ENCODE peak calls at places on chromosomes 16 and 17, in five cellular contexts. H, I, A, E and P are unnamed samples.

GRCh38 chr16:87829123-87829980 is 40.0 kb downstream of the SLC7A5 start:
- DNase-seq in H (no peak), A (no peak), I (no peak), E (no peak), P (no peak)

GRCh38 chr16:4089811-4090293 is 26.4 kb downstream of the ADCY9 start:
- DNase-seq in I (no peak), H (no peak), E (no peak), A (no peak), P (no peak)

GRCh38 chr17:304461-304860 is 48.1 kb downstream of the RPH3AL start:
- DNase-seq in A (no peak), E (no peak), H (peak), I (no peak), P (no peak)

GRCh38 chr17:82399030-82399429 is 19.1 kb upstream of the HEXD start:
- DNase-seq in A (peak), H (no peak), I (peak), E (no peak), P (no peak)

GRCh38 chr17:12406623-12407228 is 259.0 kb upstream of the MYOCD start:
- DNase-seq in E (no peak), I (peak), A (no peak), H (no peak), P (no peak)

GRCh38 chr16:89448656-89449055 is 41.7 kb downstream of the ANKRD11 start:
- DNase-seq in I (no peak), H (no peak), A (no peak), E (no peak), P (no peak)

GRCh38 chr17:14201595-14201994 is 35.1 kb downstream of the CDRT15 start:
- DNase-seq in H (no peak), A (no peak), E (no peak), I (no peak), P (peak)

GRCh38 chr17:82929676-82930042 is 89.8 kb upstream of the ZNF750 start:
- DNase-seq in H (no peak), A (no peak), I (no peak), E (no peak), P (no peak)

GRCh38 chr17:66633322-66633965 is 201.5 kb upstream of the CACNG5 start:
- DNase-seq in I (no peak), A (peak), E (peak), H (no peak), P (peak)

GRCh38 chr16:50719401-50720337 is 22.2 kb upstream of the CYLD start:
- DNase-seq in H (peak), E (no peak), I (no peak), A (no peak), P (peak)

GRCh38 chr17:40129498-40129897 is 7.7 kb downstream of the MSL1 start:
- DNase-seq in H (no peak), E (no peak), I (no peak), A (no peak), P (no peak)

GRCh38 chr16:27436065-27436464 is 34.1 kb downstream of the IL21R start:
- DNase-seq in A (no peak), H (no peak), E (no peak), I (no peak), P (peak)

GRCh38 chr16:69865701-69866100 is 85.4 kb upstream of the CLEC18A start:
- DNase-seq in I (peak), A (peak), E (no peak), H (no peak), P (no peak)

GRCh38 chr16:2090481-2090797 is 42.7 kb downstream of the TSC2 start:
- DNase-seq in E (no peak), A (no peak), H (no peak), I (no peak), P (no peak)

GRCh38 chr16:88369447-88370008 is 13.2 kb upstream of the ZNF469 start:
- DNase-seq in I (no peak), H (no peak), E (no peak), A (no peak), P (no peak)

GRCh38 chr17:81821603-81822311 is 11.3 kb downstream of the MCRIP1 start:
- DNase-seq in I (peak), A (peak), H (peak), E (no peak), P (peak)

GRCh38 chr16:53502331-53503269 is at the start of gene AKTIP:
- DNase-seq in H (peak), E (peak), I (peak), A (peak), P (peak)

GRCh38 chr17:82022310-82022980 is at the start of gene CENPX:
- DNase-seq in H (no peak), I (no peak), A (no peak), E (no peak), P (no peak)

GRCh38 chr16:9042943-9043680 is 48.3 kb upstream of the HAPSTR1 start:
- DNase-seq in H (no peak), E (no peak), I (peak), A (peak), P (no peak)

GRCh38 chr16:619476-620100 is 11.2 kb upstream of the WFIKKN1 start:
- DNase-seq in E (no peak), A (no peak), I (no peak), H (no peak), P (no peak)

GRCh38 chr16:14286381-14287230 is 215.5 kb downstream of the MRTFB start:
- DNase-seq in I (no peak), H (peak), E (peak), A (no peak), P (peak)

GRCh38 chr17:49359990-49360795 is 1.9 kb downstream of the ZNF652 start:
- DNase-seq in H (no peak), E (peak), I (no peak), A (peak), P (peak)

GRCh38 chr17:49850772-49851386 is 3.0 kb upstream of the TAC4 start:
- DNase-seq in E (no peak), I (no peak), H (no peak), A (no peak), P (peak)

GRCh38 chr16:46691720-46692119 is 2.3 kb downstream of the ORC6 start:
- DNase-seq in A (peak), E (peak), I (no peak), H (no peak), P (no peak)

GRCh38 chr17:2964370-2964769 is 99.0 kb downstream of the OR1D5 start:
- DNase-seq in I (no peak), E (no peak), A (no peak), H (no peak), P (no peak)

GRCh38 chr17:50830994-50831393 is 4.4 kb upstream of the WFIKKN2 start:
- DNase-seq in I (no peak), E (no peak), A (no peak), H (peak), P (no peak)

GRCh38 chr16:87236516-87237115 is 80.6 kb downstream of the C16orf95 start:
- DNase-seq in I (no peak), E (no peak), A (no peak), H (no peak), P (no peak)

GRCh38 chr16:66272461-66272860 is 94.0 kb upstream of the CDH5 start:
- DNase-seq in H (no peak), E (no peak), I (no peak), A (no peak), P (no peak)

GRCh38 chr16:58409316-58409973 is 17.2 kb downstream of the GINS3 start:
- DNase-seq in I (peak), A (peak), E (no peak), H (no peak), P (no peak)

GRCh38 chr17:75832164-75832651 is 12.0 kb downstream of the UNC13D start:
- DNase-seq in I (peak), H (no peak), A (peak), E (no peak), P (peak)

GRCh38 chr17:11293480-11293879 is 52.5 kb downstream of the SHISA6 start:
- DNase-seq in I (no peak), A (no peak), E (no peak), H (no peak), P (no peak)

GRCh38 chr16:74949309-74949708 is 35.6 kb downstream of the WDR59 start:
- DNase-seq in E (no peak), A (no peak), I (no peak), H (no peak), P (no peak)

GRCh38 chr16:16185095-16185494 is 38.2 kb downstream of the ABCC6 start:
- DNase-seq in E (no peak), A (no peak), H (no peak), I (no peak), P (no peak)

GRCh38 chr16:16184594-16184993 is 38.7 kb downstream of the ABCC6 start:
- DNase-seq in I (no peak), A (no peak), H (no peak), E (no peak), P (no peak)

GRCh38 chr16:16186820-16187219 is 36.5 kb downstream of the ABCC6 start:
- DNase-seq in E (no peak), H (no peak), I (no peak), A (no peak), P (no peak)

GRCh38 chr16:16182918-16183317 is 40.4 kb downstream of the ABCC6 start:
- DNase-seq in E (no peak), I (no peak), H (no peak), A (no peak), P (no peak)

GRCh38 chr16:16183562-16183961 is 39.7 kb downstream of the ABCC6 start:
- DNase-seq in E (no peak), I (no peak), H (peak), A (no peak), P (no peak)
- TF ChIP-seq CTCF in E (peak), I (peak), H (no peak), A (no peak), P (peak)

DNA sequence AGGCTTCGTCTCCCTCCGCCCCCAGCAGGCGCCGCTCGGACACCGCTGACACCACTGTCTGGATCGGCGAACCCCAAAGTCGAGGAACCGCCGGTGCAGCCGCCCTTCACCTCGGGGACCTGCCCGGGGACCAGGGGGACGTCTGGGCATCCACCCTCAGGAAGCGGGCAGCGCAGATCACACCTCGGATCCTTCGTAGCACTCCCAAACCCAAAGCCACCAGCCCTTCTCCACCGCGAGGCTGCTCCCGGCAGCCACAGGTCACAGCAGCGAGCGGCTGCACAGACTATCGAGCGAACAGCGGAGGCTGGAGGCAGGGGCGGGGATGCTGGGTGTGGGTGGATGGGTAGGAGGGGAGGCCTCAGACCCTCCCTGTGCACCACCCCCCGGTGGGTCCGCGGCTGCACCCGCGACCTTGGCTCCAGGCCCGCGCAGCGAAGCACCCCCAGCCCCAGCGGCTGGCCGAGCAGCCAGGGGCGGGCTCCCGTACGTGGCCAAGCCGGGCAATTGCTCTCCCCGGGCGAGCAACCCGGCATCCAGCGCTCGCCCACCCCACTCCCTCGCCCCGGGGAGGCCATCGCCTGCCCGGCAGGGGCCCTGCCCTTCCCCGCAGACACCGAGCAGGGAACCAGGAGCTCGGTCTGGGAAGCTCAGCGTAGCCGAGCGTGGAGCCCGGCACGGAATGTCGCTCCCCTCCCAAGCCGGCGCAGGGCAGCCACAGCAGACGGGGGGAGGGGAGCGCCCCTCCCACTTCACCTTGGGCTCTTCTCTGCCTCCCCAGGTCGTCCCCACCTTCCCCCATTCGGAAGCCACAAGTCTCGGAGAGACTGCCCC is 1.0 kb downstream of the SDK2 start:
- DNase-seq in H (peak), A (no peak), I (no peak), E (no peak), P (peak)
- TF ChIP-seq CTCF in H (no peak), A (no peak), I (no peak), E (peak), P (no peak)

GRCh38 chr17:79838541-79839274 is 532 bp downstream of the CBX4 start:
- DNase-seq in E (peak), I (peak), H (peak), A (peak), P (peak)

GRCh38 chr17:79835470-79835899 is 3.8 kb downstream of the CBX4 start:
- DNase-seq in I (no peak), H (peak), E (no peak), A (no peak), P (no peak)

GRCh38 chr17:79835953-79836951 is 3.0 kb downstream of the CBX4 start:
- DNase-seq in I (no peak), H (peak), E (no peak), A (no peak), P (peak)

GRCh38 chr17:79837888-79838540 is 1.2 kb downstream of the CBX4 start:
- DNase-seq in A (no peak), I (no peak), H (no peak), E (peak), P (peak)

DNA sequence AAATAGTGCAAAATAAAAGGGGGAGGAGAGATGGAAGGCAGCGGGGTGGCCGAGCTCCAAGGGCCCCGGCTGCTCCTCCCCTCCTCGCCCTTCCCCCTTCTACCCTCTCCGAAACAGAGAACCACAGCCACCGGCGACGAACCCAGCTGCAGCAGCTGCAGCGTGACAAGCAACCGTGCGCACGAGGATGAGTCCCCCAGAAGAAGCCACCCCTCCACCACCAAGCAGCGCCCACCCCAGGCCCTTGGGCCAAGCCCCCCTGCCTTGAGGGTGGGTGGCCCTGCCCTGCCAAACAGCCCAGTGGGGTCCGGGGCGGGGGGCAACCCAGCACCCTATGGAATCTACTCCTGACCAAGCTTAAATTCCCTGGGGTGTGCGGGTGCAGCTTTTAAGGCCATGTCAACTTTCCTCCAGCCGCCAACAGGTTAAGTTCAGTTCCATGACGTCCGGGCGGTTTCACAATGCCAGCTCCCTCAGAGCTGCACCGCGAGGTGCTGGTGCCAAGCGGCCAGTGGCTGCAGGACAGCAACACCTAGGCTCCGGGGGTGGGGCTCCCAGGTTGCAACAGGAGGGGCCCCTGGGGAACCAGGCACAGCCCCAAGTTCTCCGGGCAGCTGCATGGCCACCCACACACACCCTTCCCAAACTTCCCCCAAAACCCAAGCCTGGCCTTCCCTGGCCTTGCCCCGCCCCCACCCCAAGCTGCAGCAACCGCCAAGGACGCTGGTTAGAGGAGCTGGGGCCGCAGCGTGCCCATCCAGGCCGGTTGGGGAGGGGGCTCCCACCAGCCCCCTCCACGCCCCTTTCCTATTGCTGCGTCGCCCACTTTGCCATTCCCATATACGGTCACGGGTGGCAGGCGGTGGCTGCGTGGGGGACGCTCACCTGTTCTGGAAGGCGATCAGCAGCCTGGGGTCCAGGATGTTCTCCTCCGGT is 2.0 kb downstream of the CBX4 start:
- DNase-seq in A (peak), H (peak), I (no peak), E (peak), P (peak)
- TF ChIP-seq CTCF in A (peak), H (no peak), I (no peak), E (no peak), P (no peak)

DNA sequence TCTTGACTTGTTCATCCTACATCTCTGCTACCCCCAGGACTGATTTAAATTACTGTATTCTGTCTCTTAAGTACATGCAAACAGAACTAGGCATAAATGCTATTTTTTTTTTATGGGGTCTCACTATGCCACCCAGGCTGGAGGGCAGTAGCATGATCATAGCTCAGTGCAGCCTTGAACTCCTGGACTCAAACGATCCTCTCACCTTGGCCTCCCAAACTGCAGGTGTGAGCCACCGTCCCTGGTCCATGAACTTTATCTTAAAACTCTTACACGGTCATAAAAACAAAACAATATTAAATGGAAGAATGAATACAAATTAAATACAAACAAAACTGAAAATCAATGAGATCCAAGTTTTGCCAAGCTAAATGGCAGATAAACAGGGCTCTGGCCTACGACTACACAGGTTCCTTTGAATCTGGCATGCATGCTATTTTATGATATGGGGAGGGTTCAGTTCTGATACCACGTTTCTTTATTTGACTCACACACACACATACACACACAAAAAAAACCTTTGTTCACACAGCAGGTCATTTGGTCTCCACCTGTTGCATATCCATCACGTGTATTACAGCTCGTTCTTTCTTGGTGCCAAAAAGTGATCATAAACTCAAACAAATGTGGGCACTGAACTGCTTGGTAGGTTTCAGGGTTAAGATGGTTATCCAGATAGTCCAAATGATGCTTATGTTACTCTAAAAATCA is 1.1 kb upstream of the PKD1L3 start:
- DNase-seq in E (no peak), A (no peak), I (no peak), H (no peak), P (no peak)
- TF ChIP-seq CTCF in E (no peak), A (no peak), I (no peak), H (no peak), P (no peak)

GRCh38 chr16:22188595-22189442 is 17.3 kb upstream of the EEF2K start:
- DNase-seq in H (peak), E (peak), A (peak), I (peak), P (peak)

GRCh38 chr16:22183901-22184614 is 21.8 kb downstream of the SDR42E2 start:
- DNase-seq in H (peak), A (no peak), I (no peak), E (peak), P (peak)

GRCh38 chr16:22188267-22188594 is 17.8 kb upstream of the EEF2K start:
- DNase-seq in H (no peak), A (no peak), I (no peak), E (no peak), P (no peak)

GRCh38 chr16:22184615-22184968 is 21.5 kb upstream of the EEF2K start:
- DNase-seq in E (peak), I (no peak), A (no peak), H (no peak), P (no peak)

GRCh38 chr16:22186517-22186916 is 19.6 kb upstream of the EEF2K start:
- DNase-seq in I (no peak), H (peak), A (no peak), E (no peak), P (peak)
- TF ChIP-seq CTCF in I (peak), H (peak), A (no peak), E (peak), P (peak)

GRCh38 chr17:78726471-78727010 is 55.5 kb downstream of the CYTH1 start:
- DNase-seq in E (no peak), A (no peak), H (no peak), I (no peak), P (no peak)

GRCh38 chr17:78727057-78727456 is 55.0 kb downstream of the CYTH1 start:
- DNase-seq in E (no peak), H (no peak), A (no peak), I (no peak), P (no peak)

GRCh38 chr17:78728495-78728894 is 53.6 kb downstream of the CYTH1 start:
- DNase-seq in A (no peak), E (no peak), I (no peak), H (no peak), P (no peak)

GRCh38 chr17:78729636-78730035 is 52.4 kb downstream of the CYTH1 start:
- DNase-seq in E (peak), I (no peak), H (no peak), A (no peak), P (no peak)

GRCh38 chr17:78727476-78728229 is 54.4 kb downstream of the CYTH1 start:
- DNase-seq in E (no peak), H (no peak), A (no peak), I (no peak), P (no peak)
- TF ChIP-seq CTCF in E (no peak), H (no peak), A (no peak), I (no peak), P (no peak)

GRCh38 chr17:20127660-20128413 is 118.7 kb downstream of the SPECC1 start:
- DNase-seq in I (peak), A (no peak), H (no peak), E (no peak), P (no peak)
- TF ChIP-seq CTCF in I (no peak), A (no peak), H (no peak), E (no peak), P (no peak)